ENCODE peak calls at places on chromosomes 3 and 15, in seven cellular contexts. P, L, C, G, J, X and U are unnamed samples.

GRCh38 chr3:25784971-25785370 is 1.7 kb upstream of the NGLY1 start:
- DNase-seq in C (no peak), X (no peak), G (no peak), J (no peak), P (no peak), L (no peak), U (no peak)

GRCh38 chr3:71930056-71930991 is 145.4 kb upstream of the PROK2 start:
- DNase-seq in X (peak; percentile 55), G (peak; percentile 23), J (no peak), P (peak; percentile 8), C (peak; percentile 26), L (peak; percentile 44), U (no peak)

GRCh38 chr15:25242166-25242879 is 196.5 kb downstream of the UBE3A start:
- DNase-seq in P (no peak), X (no peak), G (no peak), J (no peak), L (no peak), C (no peak), U (no peak)

GRCh38 chr3:30440147-30440604 is 166.2 kb upstream of the TGFBR2 start:
- DNase-seq in J (no peak), P (no peak), G (peak; percentile 71), C (no peak), X (no peak), L (no peak), U (no peak)

GRCh38 chr3:180278583-180279188 is 241.9 kb upstream of the PEX5L start:
- DNase-seq in G (no peak), P (no peak), C (no peak), L (no peak), X (no peak), J (no peak), U (no peak)

GRCh38 chr15:92011611-92012367 is 158.3 kb downstream of the SLCO3A1 start:
- DNase-seq in X (no peak), L (no peak), J (no peak), C (no peak), P (peak; percentile 7), G (no peak), U (no peak)

GRCh38 chr3:53570709-53571108 is 76.3 kb downstream of the CACNA1D start:
- DNase-seq in J (no peak), G (peak; percentile 22), P (no peak), C (no peak), X (no peak), L (peak; percentile 25), U (no peak)

GRCh38 chr3:155560594-155560993 is 184.3 kb downstream of the PLCH1 start:
- DNase-seq in J (no peak), L (no peak), C (no peak), G (peak; percentile 81), X (no peak), P (no peak), U (no peak)

GRCh38 chr3:194931366-194931765 is 245.7 kb downstream of the FAM43A start:
- DNase-seq in L (no peak), J (no peak), G (no peak), P (no peak), X (no peak), C (no peak), U (peak; percentile 35)

GRCh38 chr3:122468896-122469533 is 45.7 kb downstream of the KPNA1 start:
- DNase-seq in J (no peak), G (no peak), P (no peak), X (no peak), L (no peak), C (no peak), U (no peak)

GRCh38 chr15:94294556-94294955 is 63.2 kb downstream of the MCTP2 start:
- DNase-seq in J (no peak), G (no peak), L (no peak), P (no peak), C (no peak), X (no peak), U (no peak)

GRCh38 chr15:72968531-72968922 is 83.7 kb upstream of the NEO1 start:
- DNase-seq in L (peak; percentile 33), J (no peak), C (no peak), X (no peak), P (no peak), G (peak; percentile 37), U (peak; percentile 1)

GRCh38 chr3:51388286-51389029 is 2.6 kb upstream of the RBM15B start:
- DNase-seq in X (no peak), P (no peak), G (peak; percentile 43), C (no peak), J (no peak), L (no peak), U (no peak)